ENCODE peak calls at places on chromosomes 1 and 21, in five cellular contexts. M is endothelial cell of umbilical vein, V is ascending aorta, K is transverse colon, Z is left ventricle myocardium inferior. H is an unnamed sample.

GRCh38 chr1:227416156-227416865 is 98.0 kb upstream of the CDC42BPA start:
- DNase-seq in K (no peak), M (no peak), Z (no peak), V (no peak), H (no peak)

GRCh38 chr1:203934027-203934426 is 72.6 kb downstream of the SNRPE start:
- DNase-seq in Z (no peak), V (no peak), M (no peak), K (no peak), H (no peak)

GRCh38 chr21:41786521-41786987 is 19.7 kb upstream of the RIPK4 start:
- DNase-seq in V (no peak), K (no peak), M (no peak), Z (no peak), H (no peak)

GRCh38 chr1:112614460-112615065 is 4.4 kb downstream of the ST7L start:
- DNase-seq in V (no peak), M (peak), Z (no peak), K (no peak), H (no peak)

GRCh38 chr1:108512239-108513071 is 47.4 kb upstream of the EEIG2 start:
- DNase-seq in K (no peak), M (peak), Z (no peak), V (no peak), H (no peak)

GRCh38 chr1:154598871-154599635 is 8.9 kb downstream of the ADAR start:
- DNase-seq in M (peak), K (no peak), Z (no peak), V (no peak), H (no peak)

GRCh38 chr1:169945171-169945570 is 51.5 kb upstream of the SCYL3 start:
- DNase-seq in V (no peak), K (no peak), M (no peak), Z (no peak), H (no peak)

GRCh38 chr1:38360807-38361206 is 314.2 kb upstream of the POU3F1 start:
- DNase-seq in V (no peak), M (no peak), K (no peak), Z (no peak), H (no peak)

GRCh38 chr1:186864296-186864695 is 35.5 kb downstream of the PLA2G4A start:
- DNase-seq in V (no peak), K (no peak), M (no peak), Z (no peak), H (no peak)

GRCh38 chr21:40902993-40903392 is 56.0 kb upstream of the DSCAM start:
- DNase-seq in V (no peak), K (no peak), Z (no peak), M (no peak), H (no peak)

GRCh38 chr1:193543259-193543658 is 356.8 kb upstream of the B3GALT2 start:
- DNase-seq in K (no peak), V (no peak), Z (no peak), M (no peak), H (no peak)

GRCh38 chr1:224175615-224176014 is 7.4 kb upstream of the DEGS1 start:
- DNase-seq in K (no peak), M (no peak), Z (no peak), V (no peak), H (no peak)

GRCh38 chr1:161215079-161215478 is at the start of gene FCER1G:
- DNase-seq in M (no peak), K (peak), Z (peak), V (no peak), H (no peak)

GRCh38 chr1:188065917-188066316 is 1237.2 kb downstream of the PLA2G4A start:
- DNase-seq in Z (no peak), K (no peak), M (no peak), V (no peak), H (no peak)

GRCh38 chr1:113048064-113048463 is 24.9 kb upstream of the LRIG2 start:
- DNase-seq in M (no peak), K (peak), V (no peak), Z (no peak), H (no peak)

GRCh38 chr1:202029171-202029665 is 18.8 kb downstream of the ELF3 start:
- DNase-seq in M (peak), V (no peak), K (no peak), Z (no peak), H (no peak)

GRCh38 chr1:34262454-34262853 is 85.7 kb downstream of the C1orf94 start:
- DNase-seq in Z (no peak), V (no peak), K (no peak), M (no peak), H (no peak)

DNA sequence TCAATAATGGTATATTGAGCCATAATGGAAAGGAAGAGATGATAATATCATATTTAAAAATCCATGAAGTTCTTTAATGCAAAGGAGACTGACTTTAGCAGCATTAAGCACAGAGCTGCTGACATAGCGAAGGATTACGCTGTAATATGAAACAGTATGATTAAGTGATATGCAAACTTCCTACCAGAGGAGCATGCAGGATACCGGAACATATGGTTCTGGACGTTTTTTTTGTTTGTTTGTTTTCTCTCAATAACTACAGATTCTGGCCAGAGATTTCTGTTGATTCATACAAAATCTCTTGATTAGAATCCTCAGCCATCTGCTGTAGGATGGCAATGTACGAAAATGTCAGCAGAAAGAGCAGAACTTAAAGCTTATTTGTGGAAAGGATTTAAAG is 970.8 kb downstream of the KCNT2 start:
- DNase-seq in Z (no peak), K (no peak), M (no peak), V (no peak), H (no peak)
- H3K4me3 ChIP-seq in Z (no peak), K (no peak), M (no peak), V (no peak), H (no peak)

GRCh38 chr1:8423702-8424538 is 106.0 kb downstream of the SLC45A1 start:
- DNase-seq in M (peak), V (no peak), K (peak), Z (peak), H (no peak)
- TF ChIP-seq CTCF in M (no peak), V (peak), K (no peak), Z (peak), H (no peak)

DNA sequence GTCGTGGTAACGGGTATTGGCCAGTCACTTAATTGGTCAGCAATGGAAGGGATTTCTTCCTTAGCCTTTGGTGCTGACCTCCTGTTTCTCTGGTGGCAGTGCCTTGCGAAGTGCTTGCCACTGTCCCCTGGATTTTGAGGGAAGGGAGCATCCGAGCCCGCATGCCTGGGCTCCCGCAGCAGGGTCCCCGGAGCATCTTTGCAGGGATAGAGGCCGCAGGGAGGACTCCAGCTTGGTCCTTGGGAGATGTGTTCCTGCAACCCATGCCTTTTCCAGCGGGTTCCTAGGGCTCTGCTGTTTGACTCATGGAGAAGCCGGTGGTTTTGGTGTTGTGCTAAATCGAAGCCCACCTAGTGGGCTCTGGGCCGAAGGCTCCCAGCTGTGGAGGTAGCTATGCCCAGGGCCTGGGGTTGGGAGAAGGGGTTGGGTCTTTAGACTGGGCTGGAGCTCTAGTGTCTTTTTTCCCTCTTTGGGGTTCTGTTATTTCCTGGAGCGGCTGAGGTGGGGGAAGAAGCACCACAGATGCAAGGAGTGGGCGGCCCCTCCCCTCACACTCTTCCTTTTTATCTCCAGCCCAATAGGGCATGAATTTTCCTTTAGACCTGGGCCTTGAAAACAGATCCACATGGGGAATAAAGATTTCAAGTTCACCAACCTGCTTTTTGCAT is 39.0 kb downstream of the PIK3CD start:
- DNase-seq in Z (no peak), K (no peak), M (no peak), V (no peak), H (no peak)
- H3K4me3 ChIP-seq in Z (peak), K (no peak), M (no peak), V (peak), H (no peak)

GRCh38 chr1:185450917-185451316 is 133.9 kb upstream of the IVNS1ABP start:
- DNase-seq in M (no peak), K (no peak), V (no peak), Z (no peak), H (no peak)
- TF ChIP-seq CTCF in M (no peak), K (no peak), V (no peak), Z (no peak), H (no peak)

GRCh38 chr1:87328121-87329050 is at the start of gene LMO4:
- DNase-seq in Z (peak), M (peak), K (peak), V (peak), H (peak)

GRCh38 chr1:87329051-87329755 is 523 bp downstream of the LMO4 start:
- DNase-seq in Z (peak), K (peak), V (no peak), M (peak), H (no peak)

GRCh38 chr1:87329756-87330200 is 1.1 kb downstream of the LMO4 start:
- DNase-seq in K (no peak), V (no peak), M (peak), Z (no peak), H (no peak)

GRCh38 chr1:87325982-87326738 is 2.5 kb upstream of the LMO4 start:
- DNase-seq in K (peak), V (no peak), M (peak), Z (no peak), H (no peak)

GRCh38 chr1:87327362-87328120 is 1.1 kb upstream of the LMO4 start:
- DNase-seq in Z (no peak), V (no peak), M (no peak), K (no peak), H (no peak)
- H3K4me3 ChIP-seq in Z (peak), V (peak), M (peak), K (peak), H (peak)

GRCh38 chr1:82125866-82126265 is 325.1 kb downstream of the ADGRL2 start:
- DNase-seq in M (no peak), V (no peak), Z (no peak), K (no peak), H (no peak)
- TF ChIP-seq CTCF in M (no peak), V (no peak), Z (no peak), K (no peak), H (no peak)

H was measured in LNCaP clone FGC.